ENCODE peak calls at places on chromosomes 6 and 20, in four cellular contexts. X is choroid plexus epithelial cell, S is astrocyte of the spinal cord, E is WTC11. P is an unnamed sample.

GRCh38 chr20:42138711-42139110 is 520.5 kb upstream of the CHD6 start:
- DNase-seq in X (no peak), S (no peak), E (no peak), P (no peak)

GRCh38 chr20:8330785-8331699 is 199.0 kb downstream of the PLCB1 start:
- DNase-seq in X (peak), S (peak), E (no peak), P (no peak)

GRCh38 chr6:4253604-4254211 is 118.3 kb upstream of the ECI2 start:
- DNase-seq in X (peak), S (peak), E (no peak), P (peak)

GRCh38 chr20:3616250-3616649 is 46.9 kb downstream of the GFRA4 start:
- DNase-seq in X (peak), S (peak), E (peak), P (no peak)

GRCh38 chr20:62832212-62832922 is 15.5 kb downstream of the COL9A3 start:
- DNase-seq in X (no peak), S (no peak), E (peak), P (peak)

GRCh38 chr6:8219352-8219943 is 117.1 kb upstream of the EEF1E1 start:
- DNase-seq in X (peak), S (peak), E (peak), P (peak)

GRCh38 chr20:2252419-2253060 is 43.3 kb upstream of the TGM3 start:
- DNase-seq in X (no peak), S (no peak), E (no peak), P (no peak)

GRCh38 chr6:31836676-31837611 is 9.4 kb downstream of the HSPA1B start:
- DNase-seq in X (peak), S (peak), E (no peak), P (no peak)

GRCh38 chr20:17895641-17896246 is 72.8 kb downstream of the SNX5 start:
- DNase-seq in X (peak), S (peak), E (no peak), P (no peak)

GRCh38 chr20:12670292-12670691 is 338.5 kb upstream of the SPTLC3 start:
- DNase-seq in X (no peak), S (no peak), E (no peak), P (no peak)

GRCh38 chr20:651713-652610 is 1.0 kb downstream of the SRXN1 start:
- DNase-seq in X (no peak), S (no peak), E (no peak), P (no peak)

GRCh38 chr20:48301189-48301588 is 515.9 kb upstream of the SULF2 start:
- DNase-seq in X (no peak), S (no peak), E (no peak), P (no peak)

GRCh38 chr6:137044366-137045220 is at the start of gene IL20RA:
- DNase-seq in X (peak), S (peak), E (peak), P (peak)

GRCh38 chr6:15879372-15880261 is 216.8 kb upstream of the DTNBP1 start:
- DNase-seq in X (peak), S (peak), E (no peak), P (no peak)

GRCh38 chr6:71082033-71082620 is 125.3 kb upstream of the B3GAT2 start:
- DNase-seq in X (peak), S (peak), E (no peak), P (no peak)

GRCh38 chr20:24629668-24630067 is 160.2 kb downstream of the SYNDIG1 start:
- DNase-seq in X (peak), S (no peak), E (no peak), P (no peak)

GRCh38 chr6:158037021-158037420 is 55.4 kb downstream of the SYNJ2 start:
- DNase-seq in X (no peak), S (no peak), E (no peak), P (no peak)

GRCh38 chr6:112027942-112028674 is 25.8 kb upstream of the CCN6 start:
- DNase-seq in X (peak), S (no peak), E (no peak), P (no peak)

GRCh38 chr6:25172819-25173218 is 106.4 kb upstream of the CARMIL1 start:
- DNase-seq in X (peak), S (peak), E (no peak), P (peak)

GRCh38 chr20:11436113-11436890 is 481.4 kb upstream of the BTBD3 start:
- DNase-seq in X (no peak), S (no peak), E (no peak), P (no peak)

GRCh38 chr6:38432479-38432878 is 207.2 kb downstream of the BTBD9 start:
- DNase-seq in X (peak), S (no peak), E (no peak), P (no peak)

GRCh38 chr6:21099338-21100314 is 493.9 kb upstream of the SOX4 start:
- DNase-seq in X (no peak), S (no peak), E (no peak), P (no peak)

GRCh38 chr6:3240595-3240994 is 13.1 kb upstream of the TUBB2B start:
- DNase-seq in X (no peak), S (no peak), E (no peak), P (no peak)

GRCh38 chr6:128367437-128367836 is 153.0 kb downstream of the PTPRK start:
- DNase-seq in X (no peak), S (no peak), E (no peak), P (no peak)

GRCh38 chr6:31659649-31660223 is 842 bp downstream of the C6orf47 start:
- DNase-seq in X (peak), S (no peak), E (no peak), P (no peak)

GRCh38 chr20:63657260-63657936 is 714 bp upstream of the RTEL1 start:
- DNase-seq in X (no peak), S (no peak), E (peak), P (no peak)

GRCh38 chr6:7241709-7242645 is 71.0 kb downstream of the SSR1 start:
- DNase-seq in X (peak), S (peak), E (no peak), P (peak)

GRCh38 chr6:35804996-35805736 is at the start of gene LHFPL5:
- DNase-seq in X (peak), S (peak), E (peak), P (peak)

GRCh38 chr6:34027445-34027936 is 118.4 kb downstream of the GRM4 start:
- DNase-seq in X (peak), S (no peak), E (peak), P (peak)

GRCh38 chr20:40416274-40416673 is 272.8 kb downstream of the MAFB start:
- DNase-seq in X (no peak), S (no peak), E (no peak), P (no peak)

GRCh38 chr20:52192296-52193007 is 873 bp upstream of the ZFP64 start:
- DNase-seq in X (no peak), S (peak), E (no peak), P (peak)
- TF ChIP-seq CTCF in X (peak), S (peak), E (no peak), P (no peak)

GRCh38 chr20:37755665-37756064 is 61.8 kb downstream of the CTNNBL1 start:
- DNase-seq in X (peak), S (no peak), E (no peak), P (no peak)
- TF ChIP-seq CTCF in X (peak), S (peak), E (no peak), P (no peak)

DNA sequence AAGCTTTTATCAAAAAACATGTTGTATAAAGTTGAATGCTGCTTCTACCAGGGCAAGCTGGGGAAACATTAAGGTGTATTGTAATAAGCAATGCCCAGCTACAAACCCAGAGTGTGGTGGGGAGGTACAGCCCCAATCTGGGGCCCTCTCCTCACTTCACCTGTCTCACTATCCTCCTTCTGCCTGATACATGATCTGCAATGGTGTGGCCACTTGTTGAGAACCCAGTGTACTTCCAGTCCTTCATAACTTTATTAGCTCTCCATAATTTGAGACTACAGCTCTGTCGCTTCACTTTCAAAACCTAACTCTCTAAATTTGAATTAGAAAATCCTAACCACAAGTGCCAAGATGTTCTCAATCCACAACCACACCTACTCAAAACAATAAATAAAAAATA is 84.9 kb downstream of the EPB41L2 start:
- DNase-seq in X (no peak), S (no peak), E (no peak), P (no peak)
- TF ChIP-seq CTCF in X (no peak), S (no peak), E (no peak), P (no peak)

DNA sequence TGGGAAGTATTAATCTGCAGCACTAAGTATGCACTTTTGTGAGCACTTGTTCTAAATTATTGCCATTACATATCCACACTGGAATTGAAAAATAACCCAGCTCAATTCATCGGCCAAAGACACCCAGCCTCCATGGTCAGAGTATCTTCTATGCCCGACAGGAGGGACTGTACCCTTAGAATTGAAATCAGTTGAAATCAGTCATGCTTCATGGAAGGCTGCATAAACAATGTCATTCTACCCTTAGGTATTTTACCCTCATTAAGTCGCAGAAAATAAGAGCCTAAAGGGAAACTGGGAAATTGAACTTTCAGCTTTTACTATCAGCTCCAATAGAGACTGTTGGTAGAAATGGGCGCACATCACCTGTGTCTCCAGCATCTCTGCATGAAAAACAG is 2.9 kb upstream of the RAMACL start:
- DNase-seq in X (no peak), S (no peak), E (no peak), P (no peak)
- TF ChIP-seq CTCF in X (no peak), S (no peak), E (no peak), P (no peak)